ENCODE peak calls at places on chromosome 3, in six cellular contexts. A is tibial artery, C is WTC11, U is esophagus squamous epithelium, F is colonic mucosa, S is breast epithelium. V is an unnamed sample.

GRCh38 chr3:41199866-41200668 is 762 bp downstream of the CTNNB1 start:
- DNase-seq in S (peak), C (peak), U (no peak), F (peak), A (peak), V (peak)

GRCh38 chr3:160616311-160616710 is 50.9 kb upstream of the KPNA4 start:
- DNase-seq in U (no peak), S (no peak), C (no peak), A (no peak), F (no peak), V (no peak)

GRCh38 chr3:43754316-43754715 is 63.6 kb downstream of the ABHD5 start:
- DNase-seq in F (no peak), U (no peak), S (no peak), A (no peak), C (no peak), V (no peak)

GRCh38 chr3:35849496-35849895 is 210.2 kb downstream of the ARPP21 start:
- DNase-seq in U (no peak), A (no peak), C (no peak), F (no peak), S (no peak), V (no peak)

GRCh38 chr3:12049675-12050074 is 45.5 kb downstream of the SYN2 start:
- DNase-seq in S (no peak), C (no peak), A (no peak), U (no peak), F (no peak), V (peak)

GRCh38 chr3:197154-197855 is 742 bp downstream of the CHL1 start:
- DNase-seq in F (peak), C (no peak), U (no peak), S (no peak), A (no peak), V (no peak)

GRCh38 chr3:99808163-99808794 is 9.4 kb upstream of the CMSS1 start:
- DNase-seq in U (no peak), F (peak), S (no peak), A (peak), C (peak), V (peak)

GRCh38 chr3:150407818-150408231 is 273 bp upstream of the TSC22D2 start:
- DNase-seq in C (no peak), U (no peak), A (no peak), F (peak), S (no peak), V (peak)

GRCh38 chr3:174341014-174341413 is 518.1 kb upstream of the NAALADL2 start:
- DNase-seq in A (no peak), S (no peak), U (no peak), C (no peak), F (no peak), V (no peak)

GRCh38 chr3:11541321-11542303 is 102.1 kb downstream of the VGLL4 start:
- DNase-seq in U (no peak), F (no peak), A (peak), S (no peak), C (no peak), V (no peak)

DNA sequence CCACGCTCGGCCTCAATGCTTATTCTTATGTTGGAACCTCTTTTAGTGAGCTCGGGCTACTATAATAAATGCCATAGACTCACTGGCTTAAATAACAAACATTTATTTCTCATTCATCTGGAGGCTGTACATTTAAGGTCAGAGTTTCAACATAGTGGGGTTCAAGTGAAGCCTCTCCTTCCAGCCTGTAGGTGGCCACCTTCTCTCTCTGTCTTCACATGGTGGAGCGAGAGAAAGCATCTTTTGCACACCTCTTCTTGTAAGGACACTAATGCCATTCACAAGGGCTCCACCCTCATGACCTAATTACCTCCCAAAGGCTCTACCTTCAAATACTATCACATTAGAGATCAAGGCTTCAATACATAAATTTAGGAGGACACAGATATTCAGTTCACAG is 520.3 kb upstream of the EPHA6 start:
- DNase-seq in C (no peak), F (no peak), U (no peak), S (no peak), A (no peak), V (no peak)
- TF ChIP-seq CTCF in C (peak), F (no peak), U (no peak), S (no peak), A (no peak), V (no peak)

DNA sequence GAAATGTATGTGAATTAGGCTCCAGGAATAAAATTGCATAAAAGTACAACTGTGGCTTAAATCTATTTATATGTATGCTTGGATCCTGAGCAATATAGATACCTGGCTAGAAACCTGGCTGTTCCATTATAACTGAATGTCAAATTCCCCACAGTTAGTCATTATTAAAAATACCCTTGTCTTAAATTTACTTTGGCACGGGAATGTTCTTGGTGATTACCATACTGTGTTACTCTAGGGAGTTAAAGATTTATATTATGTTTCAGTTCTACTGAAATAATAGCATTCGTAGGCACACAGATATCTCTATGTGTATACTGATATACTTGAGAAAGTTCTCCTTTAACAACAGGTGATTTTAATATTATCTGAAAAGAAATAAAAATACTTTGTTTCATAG is 394.1 kb downstream of the PTPRG start:
- DNase-seq in C (no peak), S (no peak), U (no peak), A (no peak), F (no peak), V (peak)
- TF ChIP-seq CTCF in C (no peak), S (no peak), U (no peak), A (no peak), F (no peak), V (no peak)

DNA sequence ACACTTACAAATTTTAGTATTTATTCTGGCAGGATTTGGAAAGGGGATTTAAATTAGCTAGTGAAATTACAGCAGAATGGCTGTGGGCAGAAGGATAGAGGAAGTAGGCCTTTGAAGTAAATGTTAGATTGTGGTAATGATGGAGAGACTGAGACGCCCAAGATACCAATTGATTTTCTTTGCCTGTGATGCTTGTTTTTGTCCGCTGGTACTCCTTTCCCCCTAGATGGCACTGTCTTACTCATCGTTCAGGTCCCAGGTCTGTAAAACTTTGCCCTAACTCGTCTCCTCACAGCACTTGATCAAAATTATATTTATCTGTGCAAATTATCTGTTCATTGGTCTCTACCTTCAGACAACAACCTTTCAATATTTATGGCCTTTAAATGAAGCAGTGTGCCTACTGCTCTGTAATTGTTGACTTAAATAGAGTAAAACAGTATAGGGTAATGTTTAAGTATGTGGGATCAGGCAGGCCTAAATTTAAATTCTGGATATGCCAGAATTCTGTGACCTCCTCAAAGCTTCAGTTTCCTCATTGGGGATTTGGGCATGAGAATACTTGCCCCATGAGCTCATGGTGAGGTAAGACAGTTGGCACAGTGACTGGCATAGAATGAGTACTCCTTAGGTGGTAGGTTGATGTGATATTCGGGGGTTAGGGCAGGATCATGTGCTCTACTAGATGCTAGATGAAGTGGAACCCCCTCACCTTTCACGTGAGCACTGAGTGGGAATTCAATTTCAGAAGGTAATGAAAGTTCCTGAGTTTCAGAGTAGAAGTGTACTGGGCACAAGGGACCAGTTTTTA is 14.7 kb downstream of the ARL8B start:
- DNase-seq in F (no peak), A (no peak), S (no peak), C (no peak), U (no peak), V (peak)
- TF ChIP-seq CTCF in F (no peak), A (no peak), S (no peak), C (no peak), U (no peak), V (peak)

GRCh38 chr3:34012102-34012461 is 213.7 kb downstream of the PDCD6IP start:
- DNase-seq in S (no peak), C (no peak), U (no peak), A (no peak), F (no peak), V (peak)

GRCh38 chr3:34013818-34014576 is 215.6 kb downstream of the PDCD6IP start:
- DNase-seq in U (no peak), C (no peak), S (no peak), A (no peak), F (no peak), V (no peak)

GRCh38 chr3:34008836-34009479 is 210.5 kb downstream of the PDCD6IP start:
- DNase-seq in A (no peak), F (no peak), C (no peak), S (no peak), U (no peak), V (no peak)

GRCh38 chr3:34009480-34009844 is 211.0 kb downstream of the PDCD6IP start:
- DNase-seq in U (no peak), S (no peak), A (no peak), C (no peak), F (no peak), V (no peak)

GRCh38 chr3:34011171-34012101 is 213.0 kb downstream of the PDCD6IP start:
- DNase-seq in A (no peak), U (no peak), S (no peak), C (no peak), F (no peak), V (peak)
- TF ChIP-seq CTCF in A (no peak), U (no peak), S (no peak), C (no peak), F (no peak), V (no peak)

GRCh38 chr3:149019581-149019980 is 28.2 kb downstream of the GYG1 start:
- DNase-seq in C (no peak), S (no peak), U (no peak), A (no peak), F (no peak), V (peak)
- TF ChIP-seq CTCF in C (no peak), S (no peak), U (no peak), A (no peak), F (no peak), V (no peak)

V was measured in fibroblast of lung.